ENCODE peak calls at places on chromosome 17, in eight cellular contexts. One of them, this sample, is unnamed.

GRCh38 chr17:59668816-59669215 is 38.4 kb downstream of the PTRH2 start:
- DNase-seq in GM12878: no peak
- DNase-seq in GM23338: no peak
- DNase-seq in SK-N-SH: no peak
- DNase-seq in Panc1: no peak
- DNase-seq in K562: no peak
- DNase-seq in HepG2: no peak
- DNase-seq in HCT116: peak; percentile 49
- DNase-seq in this sample: no peak

GRCh38 chr17:27526603-27527002 is 70.4 kb downstream of the KSR1 start:
- DNase-seq in Panc1: no peak
- DNase-seq in GM12878: no peak
- DNase-seq in HepG2: no peak
- DNase-seq in HCT116: no peak
- DNase-seq in SK-N-SH: no peak
- DNase-seq in K562: peak; percentile 64
- DNase-seq in GM23338: peak; percentile 69
- DNase-seq in this sample: peak; percentile 90

GRCh38 chr17:44069974-44070454 is 521 bp upstream of the G6PC3 start:
- DNase-seq in GM12878: no peak
- DNase-seq in HepG2: no peak
- DNase-seq in SK-N-SH: no peak
- DNase-seq in K562: no peak
- DNase-seq in GM23338: peak; percentile 60
- DNase-seq in HCT116: peak; percentile 36
- DNase-seq in Panc1: no peak
- DNase-seq in this sample: peak; percentile 57

GRCh38 chr17:39767147-39767546 is 29.4 kb downstream of the GRB7 start:
- DNase-seq in K562: no peak
- DNase-seq in Panc1: no peak
- DNase-seq in GM23338: no peak
- DNase-seq in HepG2: no peak
- DNase-seq in GM12878: no peak
- DNase-seq in HCT116: no peak
- DNase-seq in SK-N-SH: no peak
- DNase-seq in this sample: no peak

GRCh38 chr17:75652934-75653549 is 13.9 kb downstream of the RECQL5 start:
- DNase-seq in Panc1: no peak
- DNase-seq in K562: peak; percentile 66
- DNase-seq in GM23338: peak; percentile 84
- DNase-seq in SK-N-SH: peak; percentile 85
- DNase-seq in GM12878: no peak
- DNase-seq in HCT116: no peak
- DNase-seq in HepG2: peak; percentile 59
- DNase-seq in this sample: peak; percentile 24

GRCh38 chr17:64418506-64419339 is 28.1 kb upstream of the PECAM1 start:
- DNase-seq in GM12878: no peak
- DNase-seq in HepG2: peak; percentile 67
- DNase-seq in K562: peak; percentile 47
- DNase-seq in GM23338: peak; percentile 76
- DNase-seq in Panc1: no peak
- DNase-seq in HCT116: peak; percentile 71
- DNase-seq in SK-N-SH: peak; percentile 77
- DNase-seq in this sample: peak; percentile 46

GRCh38 chr17:70767102-70767701 is 597.9 kb downstream of the KCNJ2 start:
- DNase-seq in GM23338: peak; percentile 60
- DNase-seq in K562: no peak
- DNase-seq in GM12878: no peak
- DNase-seq in HepG2: peak; percentile 31
- DNase-seq in SK-N-SH: peak; percentile 60
- DNase-seq in Panc1: no peak
- DNase-seq in HCT116: peak; percentile 42
- DNase-seq in this sample: no peak

GRCh38 chr17:57987582-57988300 is at the start of gene VEZF1:
- DNase-seq in HCT116: peak; percentile 48
- DNase-seq in Panc1: no peak
- DNase-seq in GM12878: no peak
- DNase-seq in GM23338: peak; percentile 82
- DNase-seq in SK-N-SH: peak; percentile 96
- DNase-seq in HepG2: peak; percentile 68
- DNase-seq in K562: peak; percentile 95
- DNase-seq in this sample: no peak

GRCh38 chr17:27553019-27553511 is 77.9 kb upstream of the LGALS9 start:
- DNase-seq in GM12878: no peak
- DNase-seq in Panc1: no peak
- DNase-seq in K562: no peak
- DNase-seq in GM23338: no peak
- DNase-seq in HepG2: no peak
- DNase-seq in HCT116: no peak
- DNase-seq in SK-N-SH: no peak
- DNase-seq in this sample: no peak

GRCh38 chr17:30368896-30369720 is 9.6 kb upstream of the CPD start:
- DNase-seq in HCT116: no peak
- DNase-seq in GM12878: no peak
- DNase-seq in Panc1: no peak
- DNase-seq in SK-N-SH: no peak
- DNase-seq in K562: no peak
- DNase-seq in HepG2: no peak
- DNase-seq in GM23338: no peak
- DNase-seq in this sample: no peak

GRCh38 chr17:78210111-78210510 is 3.9 kb upstream of the BIRC5 start:
- DNase-seq in K562: no peak
- DNase-seq in GM12878: no peak
- DNase-seq in GM23338: no peak
- DNase-seq in Panc1: no peak
- DNase-seq in HepG2: no peak
- DNase-seq in SK-N-SH: no peak
- DNase-seq in HCT116: no peak
- DNase-seq in this sample: no peak

GRCh38 chr17:29179232-29180036 is 764 bp downstream of the MYO18A start:
- DNase-seq in K562: peak; percentile 87
- DNase-seq in GM23338: peak; percentile 94
- DNase-seq in HepG2: peak; percentile 89
- DNase-seq in Panc1: no peak
- DNase-seq in GM12878: no peak
- DNase-seq in SK-N-SH: peak; percentile 84
- DNase-seq in HCT116: no peak
- DNase-seq in this sample: no peak

GRCh38 chr17:33461051-33461450 is 168.0 kb upstream of the ASIC2 start:
- DNase-seq in Panc1: no peak
- DNase-seq in GM23338: no peak
- DNase-seq in HCT116: no peak
- DNase-seq in SK-N-SH: no peak
- DNase-seq in GM12878: no peak
- DNase-seq in HepG2: no peak
- DNase-seq in K562: no peak
- DNase-seq in this sample: no peak

GRCh38 chr17:77802811-77803220 is 155.7 kb upstream of the TNRC6C start:
- DNase-seq in GM23338: peak; percentile 73
- DNase-seq in HCT116: no peak
- DNase-seq in K562: no peak
- DNase-seq in SK-N-SH: peak; percentile 93
- DNase-seq in Panc1: no peak
- DNase-seq in GM12878: no peak
- DNase-seq in HepG2: no peak
- DNase-seq in this sample: no peak

GRCh38 chr17:54662978-54663876 is 237.4 kb upstream of the TOM1L1 start:
- DNase-seq in HepG2: no peak
- DNase-seq in GM23338: peak; percentile 75
- DNase-seq in Panc1: no peak
- DNase-seq in SK-N-SH: no peak
- DNase-seq in K562: no peak
- DNase-seq in HCT116: no peak
- DNase-seq in GM12878: no peak
- DNase-seq in this sample: no peak

GRCh38 chr17:41329279-41329925 is 13.9 kb upstream of the KRTAP17-1 start:
- DNase-seq in GM23338: peak; percentile 77
- DNase-seq in SK-N-SH: peak; percentile 70
- DNase-seq in HCT116: peak; percentile 40
- DNase-seq in GM12878: no peak
- DNase-seq in Panc1: no peak
- DNase-seq in K562: peak; percentile 39
- DNase-seq in HepG2: peak; percentile 52
- DNase-seq in this sample: peak; percentile 41
- TF ChIP-seq REST in GM23338: no peak
- TF ChIP-seq REST in SK-N-SH: no peak
- TF ChIP-seq REST in HCT116: no peak
- TF ChIP-seq REST in GM12878: no peak
- TF ChIP-seq REST in Panc1: no peak
- TF ChIP-seq REST in K562: no peak
- TF ChIP-seq REST in HepG2: no peak
- TF ChIP-seq REST in this sample: no peak

DNA sequence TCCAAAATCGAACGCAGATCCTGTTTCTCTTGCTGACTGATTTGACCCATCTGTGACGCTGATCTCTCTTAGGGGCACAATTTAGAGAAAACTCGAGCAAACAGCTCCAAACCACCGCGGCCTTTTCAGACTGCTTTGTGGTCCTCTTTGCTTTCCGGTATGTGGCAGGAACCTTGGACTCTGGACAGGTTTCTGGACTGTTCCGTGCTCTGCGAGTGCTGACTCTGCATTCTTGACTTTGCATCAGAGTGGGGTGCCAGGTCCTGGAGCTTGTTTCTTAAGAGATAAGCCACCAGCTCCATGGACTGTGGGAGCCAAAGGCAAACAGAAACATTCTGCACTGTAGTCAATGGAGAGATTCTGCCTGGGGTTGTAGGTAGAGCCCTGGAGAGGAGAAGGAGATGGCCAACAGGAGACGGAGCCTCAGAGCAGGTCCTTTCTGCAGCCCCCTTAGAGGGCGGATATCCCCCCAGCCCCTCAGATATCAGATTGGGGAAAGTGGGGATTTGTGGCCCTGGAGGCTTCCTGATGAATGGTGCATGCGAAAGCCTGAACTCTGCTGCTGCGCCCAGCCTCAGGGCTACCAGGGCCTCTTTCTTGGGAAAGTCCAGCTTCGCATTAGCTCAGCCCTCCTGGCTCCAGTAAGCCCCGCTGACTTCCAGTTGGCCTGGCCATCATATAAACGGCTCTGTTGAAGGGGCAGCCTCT is 65.6 kb downstream of the WIPI1 start:
- DNase-seq in K562: no peak
- DNase-seq in GM23338: no peak
- DNase-seq in GM12878: no peak
- DNase-seq in Panc1: no peak
- DNase-seq in SK-N-SH: no peak
- DNase-seq in HCT116: no peak
- DNase-seq in HepG2: peak; percentile 84
- DNase-seq in this sample: no peak
- H3K27me3 ChIP-seq in K562: peaks cover 22% of the 10 kb centered on the region
- H3K27me3 ChIP-seq in GM23338: no peaks in the 10 kb centered on the region
- H3K27me3 ChIP-seq in GM12878: no peaks in the 10 kb centered on the region
- H3K27me3 ChIP-seq in Panc1: no peaks in the 10 kb centered on the region
- H3K27me3 ChIP-seq in SK-N-SH: no peaks in the 10 kb centered on the region
- H3K27me3 ChIP-seq in HCT116: no peaks in the 10 kb centered on the region
- H3K27me3 ChIP-seq in HepG2: no peaks in the 10 kb centered on the region
- H3K27me3 ChIP-seq in this sample: no peaks in the 10 kb centered on the region

DNA sequence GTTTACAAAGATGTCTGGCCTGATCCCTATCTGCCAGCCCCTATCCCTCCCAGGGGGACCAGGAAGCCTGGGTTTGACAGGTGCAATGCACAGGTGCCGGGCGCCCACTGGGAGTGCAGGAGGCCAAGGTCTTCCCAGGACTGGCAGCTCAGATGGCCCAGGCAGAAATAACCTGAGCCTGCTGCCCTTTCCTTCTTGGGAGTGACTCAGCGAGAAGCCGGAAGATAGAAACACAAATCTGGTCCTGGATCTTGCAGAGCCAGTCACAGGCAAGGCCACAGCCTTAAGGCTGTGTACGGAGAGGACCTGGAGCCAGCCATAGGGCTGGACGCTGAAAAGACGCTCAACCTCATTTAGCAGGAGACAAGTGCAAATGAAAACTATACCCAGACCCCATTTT is 27.7 kb downstream of the GPR142 start:
- DNase-seq in Panc1: no peak
- DNase-seq in GM12878: no peak
- DNase-seq in K562: no peak
- DNase-seq in HCT116: no peak
- DNase-seq in HepG2: no peak
- DNase-seq in GM23338: no peak
- DNase-seq in SK-N-SH: no peak
- DNase-seq in this sample: no peak
- H3K27ac ChIP-seq in Panc1: no peak overlapping the region
- H3K27ac ChIP-seq in GM12878: no peak overlapping the region
- H3K27ac ChIP-seq in K562: no peak overlapping the region
- H3K27ac ChIP-seq in HCT116: no peak overlapping the region
- H3K27ac ChIP-seq in HepG2: no peak overlapping the region
- H3K27ac ChIP-seq in GM23338: no peak overlapping the region
- H3K27ac ChIP-seq in SK-N-SH: no peak overlapping the region
- H3K27ac ChIP-seq in this sample: no peak overlapping the region

GRCh38 chr17:48376926-48377325 is 53.1 kb downstream of the SKAP1 start:
- DNase-seq in GM12878: no peak
- DNase-seq in HepG2: no peak
- DNase-seq in HCT116: no peak
- DNase-seq in Panc1: no peak
- DNase-seq in SK-N-SH: no peak
- DNase-seq in K562: no peak
- DNase-seq in GM23338: no peak
- DNase-seq in this sample: no peak

GRCh38 chr17:48373130-48373844 is 56.7 kb downstream of the SKAP1 start:
- DNase-seq in Panc1: no peak
- DNase-seq in SK-N-SH: no peak
- DNase-seq in GM12878: no peak
- DNase-seq in GM23338: no peak
- DNase-seq in HepG2: no peak
- DNase-seq in K562: no peak
- DNase-seq in HCT116: no peak
- DNase-seq in this sample: no peak

GRCh38 chr17:48375356-48375755 is 54.7 kb downstream of the SKAP1 start:
- DNase-seq in HCT116: no peak
- DNase-seq in HepG2: no peak
- DNase-seq in Panc1: no peak
- DNase-seq in GM23338: no peak
- DNase-seq in SK-N-SH: no peak
- DNase-seq in GM12878: no peak
- DNase-seq in K562: no peak
- DNase-seq in this sample: no peak

GRCh38 chr17:48373882-48374281 is 56.1 kb downstream of the SKAP1 start:
- DNase-seq in SK-N-SH: no peak
- DNase-seq in GM12878: no peak
- DNase-seq in HCT116: no peak
- DNase-seq in Panc1: no peak
- DNase-seq in HepG2: no peak
- DNase-seq in GM23338: no peak
- DNase-seq in K562: no peak
- DNase-seq in this sample: no peak

DNA sequence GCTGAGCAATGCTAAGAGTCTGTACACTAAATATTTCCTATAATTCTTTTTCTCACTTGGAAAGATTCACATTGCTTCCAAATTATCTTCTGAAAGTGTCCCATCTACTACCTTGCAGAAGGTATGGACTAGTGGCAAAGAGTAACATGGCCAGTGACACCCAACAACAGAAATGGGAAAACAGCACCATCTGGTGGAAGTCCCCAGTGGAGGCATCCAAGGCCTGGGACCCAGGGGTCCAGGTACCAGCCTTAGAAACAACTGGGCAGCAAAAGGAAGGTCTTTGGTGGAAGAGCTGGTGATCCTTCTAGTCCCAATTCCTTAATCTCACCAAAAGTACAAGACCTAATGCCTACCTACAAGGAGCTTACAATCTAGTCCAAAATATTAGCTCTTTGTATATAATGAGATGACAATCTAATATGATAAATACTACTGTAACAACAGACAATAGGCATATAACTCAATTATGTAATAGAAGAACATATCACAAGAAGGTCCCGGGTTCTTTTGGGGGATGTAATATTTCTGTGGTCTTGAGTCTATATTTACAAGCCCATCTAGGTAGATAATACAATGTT is 55.3 kb downstream of the SKAP1 start:
- DNase-seq in Panc1: no peak
- DNase-seq in SK-N-SH: peak; percentile 24
- DNase-seq in GM23338: peak; percentile 85
- DNase-seq in K562: peak; percentile 41
- DNase-seq in HepG2: peak; percentile 49
- DNase-seq in GM12878: no peak
- DNase-seq in HCT116: peak; percentile 63
- DNase-seq in this sample: peak; percentile 33
- TF ChIP-seq REST in Panc1: no peak
- TF ChIP-seq REST in SK-N-SH: no peak
- TF ChIP-seq REST in GM23338: no peak
- TF ChIP-seq REST in K562: no peak
- TF ChIP-seq REST in HepG2: no peak
- TF ChIP-seq REST in GM12878: no peak
- TF ChIP-seq REST in HCT116: no peak
- TF ChIP-seq REST in this sample: no peak